ENCODE peak calls at places on chromosomes 3 and 15, in ten cellular contexts. A is IMR-90, G is testis, U is uterus, I is body of pancreas, J is A549, C is adrenal gland, E is endothelial cell of umbilical vein, H is heart left ventricle, W is stomach. Z is an unnamed sample.

GRCh38 chr3:183809209-183809608 is 16.2 kb downstream of the MAP6D1 start:
- DNase-seq in J (no peak), H (no peak), I (peak; percentile 20), U (no peak), W (no peak), A (no peak), C (no peak), E (no peak), G (no peak), Z (no peak)

GRCh38 chr15:99998661-99999101 is 265.4 kb upstream of the LYSMD4 start:
- DNase-seq in I (no peak), J (no peak), G (no peak), C (no peak), U (no peak), H (no peak), E (no peak), A (peak; percentile 1), W (peak; percentile 24), Z (no peak)

GRCh38 chr15:77464129-77464865 is 43.6 kb downstream of the HMG20A start:
- DNase-seq in H (no peak), J (no peak), I (peak; percentile 15), U (no peak), E (no peak), C (no peak), G (no peak), W (no peak), A (peak; percentile 54), Z (no peak)

GRCh38 chr3:51894939-51895338 is 8.2 kb downstream of the IQCF1 start:
- DNase-seq in W (no peak), G (no peak), I (no peak), A (no peak), U (no peak), C (no peak), E (no peak), J (no peak), H (no peak), Z (no peak)

GRCh38 chr3:42982645-42983412 is 3.7 kb downstream of the GASK1A start:
- DNase-seq in W (no peak), I (no peak), A (no peak), G (no peak), H (no peak), U (no peak), E (no peak), J (no peak), C (no peak), Z (no peak)

GRCh38 chr3:20141306-20141705 is 44.7 kb downstream of the SGO1 start:
- DNase-seq in H (no peak), G (no peak), I (no peak), E (no peak), W (no peak), U (peak; percentile 21), C (no peak), J (no peak), A (no peak), Z (no peak)

GRCh38 chr15:101362986-101363566 is 68.0 kb upstream of the SNRPA1 start:
- DNase-seq in A (no peak), J (no peak), C (no peak), U (no peak), G (no peak), I (no peak), H (no peak), W (no peak), E (no peak), Z (no peak)

GRCh38 chr3:24562874-24563273 is 68.2 kb upstream of the THRB start:
- DNase-seq in G (no peak), I (no peak), W (no peak), A (no peak), U (no peak), H (no peak), E (no peak), J (no peak), C (no peak), Z (no peak)

GRCh38 chr3:73674280-73674679 is 49.5 kb upstream of the PDZRN3 start:
- DNase-seq in C (peak; percentile 37), H (no peak), U (no peak), A (peak; percentile 71), I (no peak), J (no peak), E (no peak), W (no peak), G (no peak), Z (no peak)

DNA sequence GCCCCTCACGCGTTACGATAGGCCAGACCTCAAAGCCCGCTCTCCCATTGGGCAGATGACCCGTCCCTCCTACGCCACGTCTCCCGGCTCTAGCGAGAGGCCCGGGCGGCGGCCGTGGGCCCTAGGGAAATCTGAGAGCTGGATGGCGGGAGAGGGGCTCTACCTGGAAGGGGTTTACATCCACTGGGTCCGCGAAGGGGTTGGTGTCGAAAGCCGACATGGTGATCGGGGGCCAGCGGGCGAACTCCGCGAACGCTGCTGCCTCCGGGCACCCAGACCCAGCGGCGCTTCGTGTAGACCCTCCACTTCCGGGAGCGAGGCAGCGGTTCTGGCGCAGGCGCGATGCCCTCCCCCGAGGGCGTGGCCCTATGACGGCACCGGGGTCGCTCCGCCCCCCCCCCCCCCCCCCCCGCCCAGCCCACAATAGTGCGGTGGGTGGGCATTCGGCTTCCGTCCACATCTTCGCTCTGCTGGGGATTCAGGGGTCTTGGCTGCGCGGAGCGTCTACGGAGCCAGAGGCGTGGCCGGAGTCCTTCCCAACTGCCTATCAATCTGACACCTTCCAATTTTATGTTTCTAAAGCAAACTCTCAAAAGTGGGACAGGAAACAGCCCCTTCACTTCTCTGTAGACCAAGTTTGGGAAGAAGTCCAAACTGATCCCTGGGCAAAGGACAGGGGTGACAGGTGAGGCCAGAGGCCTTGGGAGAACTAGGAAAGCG is at the start of gene SCAMP2:
- DNase-seq in J (peak; percentile 99), I (peak; percentile 94), H (peak; percentile 95), A (peak; percentile 94), C (peak; percentile 96), E (peak; percentile 96), G (peak; percentile 97), U (peak; percentile 92), W (peak; percentile 94), Z (peak; percentile 98)
- TF ChIP-seq POLR2A in J (peak; percentile 91), I (peak; percentile 89), H (no peak), A (peak; percentile 94), C (peak; percentile 76), E (peak; percentile 93), G (no peak), U (no peak), W (no peak), Z (peak; percentile 48)

GRCh38 chr3:149752051-149752787 is at the start of gene COMMD2:
- DNase-seq in E (peak; percentile 83), U (peak; percentile 76), G (peak; percentile 82), A (peak; percentile 85), C (peak; percentile 78), J (peak; percentile 82), H (peak; percentile 80), I (peak; percentile 82), W (peak; percentile 76), Z (peak; percentile 90)
- TF ChIP-seq POLR2A in E (peak; percentile 86), U (peak; percentile 50), G (no peak), A (no peak), C (peak; percentile 66), J (peak; percentile 86), H (no peak), I (peak; percentile 70), W (no peak), Z (peak; percentile 65)

DNA sequence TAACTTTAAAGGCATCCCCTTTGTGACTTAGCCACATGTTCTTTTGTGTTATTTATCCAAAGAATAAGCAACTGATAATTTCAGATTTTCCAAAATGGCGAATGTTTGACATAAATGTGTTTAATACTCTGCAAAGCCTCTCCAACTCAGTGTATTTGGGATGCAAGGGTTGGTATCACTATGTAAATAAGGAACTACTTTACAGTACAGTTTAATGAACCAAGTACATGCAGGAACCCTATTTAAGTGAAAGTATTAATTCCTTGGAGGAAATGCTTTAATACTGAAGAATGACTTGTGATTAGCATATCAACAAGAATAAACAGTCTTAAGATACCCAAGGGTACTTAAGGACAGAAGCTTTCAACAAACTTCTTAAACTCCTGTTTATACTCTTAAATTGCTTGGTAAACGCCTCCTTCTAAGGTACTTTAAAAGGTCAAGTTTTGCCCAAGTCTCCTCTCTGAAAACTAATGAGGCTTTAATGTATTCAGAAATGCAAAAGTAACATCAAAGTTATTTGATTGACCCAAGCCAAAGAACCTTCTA is 107.7 kb downstream of the TNIK start:
- DNase-seq in A (no peak), W (no peak), U (no peak), C (no peak), I (no peak), J (no peak), E (no peak), H (no peak), G (no peak), Z (no peak)
- TF ChIP-seq POLR2A in A (no peak), W (no peak), U (no peak), C (no peak), I (no peak), J (no peak), E (no peak), H (no peak), G (no peak), Z (no peak)

GRCh38 chr3:194313642-194314430 is 37.3 kb downstream of the CPN2 start:
- DNase-seq in W (no peak), A (no peak), J (no peak), U (peak; percentile 94), G (peak; percentile 70), C (peak; percentile 73), E (no peak), I (peak; percentile 44), H (peak; percentile 51), Z (peak; percentile 94)

GRCh38 chr3:194314669-194315068 is 36.5 kb downstream of the CPN2 start:
- DNase-seq in U (peak; percentile 44), G (no peak), H (no peak), I (no peak), W (no peak), A (no peak), E (no peak), J (no peak), C (no peak), Z (no peak)

GRCh38 chr3:194316918-194317317 is 34.2 kb downstream of the CPN2 start:
- DNase-seq in I (no peak), H (no peak), C (no peak), W (no peak), A (no peak), G (no peak), J (no peak), E (no peak), U (no peak), Z (no peak)

GRCh38 chr3:194315965-194316361 is 35.2 kb downstream of the CPN2 start:
- DNase-seq in U (no peak), E (no peak), H (no peak), G (no peak), I (no peak), J (no peak), W (no peak), A (no peak), C (no peak), Z (peak; percentile 75)

DNA sequence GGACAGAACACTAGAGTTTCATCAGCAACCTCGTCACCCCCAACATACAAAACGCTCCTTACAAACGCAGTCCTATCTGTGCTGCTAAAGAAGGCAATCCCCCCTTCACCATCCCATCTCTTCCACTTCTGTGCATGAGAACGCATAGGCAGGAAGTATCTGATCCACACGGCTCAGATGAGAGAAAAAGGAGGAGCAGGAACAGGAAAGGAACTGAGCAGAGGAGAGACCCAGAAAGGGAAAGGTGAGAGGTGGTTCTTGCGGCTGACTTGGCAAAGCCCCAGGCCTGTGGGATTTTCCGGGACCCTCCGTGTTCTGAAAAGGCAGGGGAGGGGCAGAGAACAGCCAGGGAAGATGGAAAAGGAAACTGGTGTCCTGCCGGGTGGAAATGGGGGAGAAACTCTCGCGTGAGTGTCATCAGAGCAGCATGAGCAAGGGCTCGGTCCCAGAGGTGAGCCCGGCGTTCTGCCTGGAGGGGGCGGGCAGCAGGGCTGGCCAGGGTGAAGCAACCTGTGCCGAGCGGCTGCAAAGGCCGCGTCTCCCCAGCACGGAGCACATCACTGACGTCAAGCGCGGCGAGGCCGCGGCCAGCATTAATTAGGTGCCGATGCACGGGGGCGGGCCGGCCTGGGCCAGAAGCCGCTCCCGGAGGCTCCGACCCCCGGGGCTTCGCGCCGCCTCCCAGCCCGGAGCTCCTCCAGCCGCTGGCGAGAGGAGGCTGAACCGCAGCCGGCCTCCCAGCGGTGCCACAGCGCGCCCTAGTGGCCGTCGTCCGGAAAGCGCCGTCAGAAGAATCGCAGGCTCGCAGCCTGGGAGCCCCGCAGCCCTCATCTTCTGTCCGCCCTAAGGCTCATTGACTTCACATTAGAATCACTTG is 35.8 kb downstream of the CPN2 start:
- DNase-seq in J (peak; percentile 72), A (peak; percentile 63), H (peak; percentile 87), G (peak; percentile 85), C (peak; percentile 89), U (peak; percentile 96), E (peak; percentile 84), W (peak; percentile 86), I (peak; percentile 83), Z (peak; percentile 94)
- TF ChIP-seq POLR2A in J (no peak), A (peak; percentile 67), H (no peak), G (no peak), C (peak; percentile 27), U (no peak), E (no peak), W (no peak), I (peak; percentile 29), Z (no peak)